ENCODE peak calls at places on chromosomes 16 and 17, in four cellular contexts. L is HFF-Myc; B is fibroblast of the aortic adventitia; H is activated CD8-positive, alpha-beta T cell treated with anti-CD3 and anti-CD28 coated beads for 36 hours. M is an unnamed sample.

GRCh38 chr17:30788918-30789317 is 35.6 kb downstream of the CRLF3 start:
- DNase-seq in L (no peak), B (peak), H (no peak), M (no peak)

GRCh38 chr17:71055128-71055527 is 885.8 kb downstream of the KCNJ2 start:
- DNase-seq in L (no peak), B (no peak), H (no peak), M (no peak)

GRCh38 chr16:30394603-30395154 is 541 bp upstream of the ZNF48 start:
- DNase-seq in L (no peak), B (peak), H (peak), M (no peak)

GRCh38 chr16:57127836-57128235 is 35.5 kb downstream of the CPNE2 start:
- DNase-seq in L (no peak), B (no peak), H (no peak), M (no peak)

GRCh38 chr16:11333010-11333409 is 12.2 kb upstream of the RMI2 start:
- DNase-seq in L (no peak), B (no peak), H (no peak), M (no peak)

GRCh38 chr17:31674717-31675349 is 184.2 kb downstream of the COPRS start:
- DNase-seq in L (peak), B (peak), H (no peak), M (no peak)

GRCh38 chr16:76796431-76796830 is 394.6 kb upstream of the MON1B start:
- DNase-seq in L (no peak), B (no peak), H (no peak), M (no peak)

GRCh38 chr17:4584125-4584834 is at the start of gene SMTNL2:
- DNase-seq in L (no peak), B (no peak), H (peak), M (no peak)

GRCh38 chr17:65850486-65850885 is 289.0 kb upstream of the AXIN2 start:
- DNase-seq in L (no peak), B (peak), H (peak), M (no peak)

GRCh38 chr17:352421-353212 is at the start of gene RPH3AL:
- DNase-seq in L (no peak), B (no peak), H (no peak), M (no peak)

GRCh38 chr16:4494746-4495490 is 18.7 kb downstream of the HMOX2 start:
- DNase-seq in L (peak), B (peak), H (no peak), M (no peak)

GRCh38 chr17:40312893-40313659 is 4.1 kb downstream of the RARA start:
- DNase-seq in L (no peak), B (no peak), H (peak), M (no peak)

GRCh38 chr16:56351481-56351880 is 73.9 kb downstream of the AMFR start:
- DNase-seq in L (no peak), B (no peak), H (no peak), M (no peak)

GRCh38 chr16:29825145-29826044 is 5.1 kb downstream of the MVP start:
- DNase-seq in L (peak), B (peak), H (peak), M (no peak)

GRCh38 chr16:47676628-47677177 is 215.6 kb downstream of the PHKB start:
- DNase-seq in L (no peak), B (no peak), H (no peak), M (no peak)

GRCh38 chr16:69937465-69937951 is 13.6 kb upstream of the CLEC18A start:
- DNase-seq in L (no peak), B (no peak), H (no peak), M (no peak)

GRCh38 chr17:45143767-45144198 is 4.5 kb upstream of the HEXIM1 start:
- DNase-seq in L (no peak), B (peak), H (peak), M (no peak)

GRCh38 chr16:59593256-59593655 is 859.1 kb upstream of the GOT2 start:
- DNase-seq in L (no peak), B (peak), H (no peak), M (no peak)

GRCh38 chr17:72182256-72182890 is 61.6 kb downstream of the SOX9 start:
- DNase-seq in L (no peak), B (no peak), H (no peak), M (no peak)

GRCh38 chr17:43027091-43028032 is 2.3 kb downstream of the RND2 start:
- DNase-seq in L (no peak), B (no peak), H (no peak), M (no peak)

GRCh38 chr17:58333396-58334207 is 5.0 kb upstream of the TSPOAP1 start:
- DNase-seq in L (no peak), B (no peak), H (peak), M (no peak)

GRCh38 chr16:55078153-55078552 is 147.5 kb downstream of the IRX5 start:
- DNase-seq in L (no peak), B (no peak), H (no peak), M (no peak)

GRCh38 chr17:13597723-13598347 is 3.9 kb downstream of the HS3ST3A1 start:
- DNase-seq in L (peak), B (peak), H (peak), M (no peak)

GRCh38 chr17:53948323-53948722 is 125.6 kb downstream of the KIF2B start:
- DNase-seq in L (no peak), B (no peak), H (no peak), M (no peak)

GRCh38 chr16:29962344-29962994 is 590 bp downstream of the TMEM219 start:
- DNase-seq in L (no peak), B (peak), H (no peak), M (no peak)

DNA sequence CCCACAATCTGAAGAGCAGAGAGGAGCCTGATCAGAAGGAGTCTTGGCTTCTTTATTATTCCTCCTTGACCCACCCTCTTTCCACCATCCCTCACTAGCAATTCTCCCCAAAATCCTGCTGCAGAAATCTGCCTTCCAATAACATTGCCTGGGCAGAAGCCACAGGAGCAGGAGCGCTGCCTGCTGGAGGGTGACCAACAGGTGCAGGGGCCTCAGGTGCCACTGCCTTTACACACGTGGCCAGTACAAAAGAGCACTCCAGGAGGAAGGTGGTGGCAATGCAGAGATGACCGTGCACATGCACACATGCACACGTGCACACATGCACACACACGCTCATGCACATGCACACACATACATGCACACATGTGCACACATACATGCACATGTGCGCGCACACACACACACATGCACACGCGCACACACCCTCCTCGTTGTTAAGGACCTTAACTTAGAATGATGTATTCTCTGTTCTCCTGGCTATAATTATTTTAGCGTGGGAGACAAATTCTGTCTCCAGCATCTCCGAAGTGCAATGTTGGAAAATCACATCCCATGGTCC is 12.8 kb downstream of the RBFOX3 start:
- DNase-seq in L (no peak), B (no peak), H (no peak), M (no peak)
- TF ChIP-seq CTCF in L (no peak), B (no peak), H (no peak), M (no peak)

GRCh38 chr16:89596061-89596689 is 17.3 kb upstream of the DPEP1 start:
- DNase-seq in L (no peak), B (no peak), H (no peak), M (no peak)

GRCh38 chr16:89599451-89599858 is 14.0 kb upstream of the DPEP1 start:
- DNase-seq in L (no peak), B (no peak), H (peak), M (no peak)

GRCh38 chr16:89599902-89600301 is 13.5 kb upstream of the DPEP1 start:
- DNase-seq in L (no peak), B (no peak), H (no peak), M (no peak)

GRCh38 chr16:89596957-89597644 is 16.3 kb upstream of the DPEP1 start:
- DNase-seq in L (no peak), B (no peak), H (no peak), M (no peak)

DNA sequence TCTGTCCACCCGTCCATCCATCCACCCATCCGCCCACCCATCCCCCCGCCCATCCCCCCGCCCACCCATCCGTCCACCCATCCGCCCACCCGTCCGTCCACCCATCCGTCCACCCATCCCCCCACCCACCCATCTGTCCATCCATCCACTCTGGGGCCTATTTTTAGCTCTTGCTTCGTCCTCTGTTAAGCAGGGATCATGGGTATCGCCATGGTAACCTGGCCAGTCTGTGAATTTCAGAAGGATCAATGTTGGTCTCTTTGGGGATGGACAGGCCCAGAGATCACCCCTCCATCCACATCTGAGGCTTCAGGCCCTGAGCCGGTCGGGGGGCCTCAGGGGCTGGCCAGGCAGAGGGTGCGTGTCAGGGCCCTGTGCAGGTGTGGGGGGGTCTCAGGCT is 15.2 kb upstream of the DPEP1 start:
- DNase-seq in L (no peak), B (peak), H (peak), M (no peak)
- TF ChIP-seq CTCF in L (no peak), B (no peak), H (no peak), M (no peak)

GRCh38 chr17:56231693-56232092 is 78.4 kb downstream of the ANKFN1 start:
- DNase-seq in L (no peak), B (no peak), H (no peak), M (no peak)
- TF ChIP-seq CTCF in L (no peak), B (no peak), H (no peak), M (no peak)

DNA sequence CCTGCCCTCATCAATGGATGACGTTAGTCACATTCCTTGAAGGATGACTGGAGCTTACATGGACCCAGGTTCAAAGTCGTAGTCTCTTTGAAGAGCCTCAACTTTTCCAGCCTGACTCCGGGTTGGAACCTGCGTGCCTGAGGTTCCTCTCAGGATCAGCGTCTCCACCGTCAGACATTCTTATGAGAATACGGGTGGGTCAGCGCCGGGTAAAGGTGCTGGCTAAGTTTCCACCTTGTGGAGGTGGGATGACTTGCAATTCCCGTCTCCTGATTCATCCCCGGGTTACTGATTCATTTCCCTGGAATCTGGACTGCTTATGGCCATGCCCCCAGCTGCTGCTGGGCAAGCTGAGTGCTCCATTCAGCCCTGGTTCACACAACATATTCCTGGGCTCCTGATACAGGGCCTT is 38.9 kb upstream of the CMIP start:
- DNase-seq in L (peak), B (peak), H (no peak), M (no peak)
- TF ChIP-seq CTCF in L (no peak), B (peak), H (no peak), M (no peak)